ENCODE peak calls at places on chromosomes 5 and 9, in seven cellular contexts. One of them, this sample, is unnamed.

GRCh38 chr5:40383719-40384651 is 295.7 kb upstream of the PTGER4 start:
- DNase-seq in right atrium auricular region: no peak
- DNase-seq in HAP-1: no peak
- DNase-seq in neural progenitor cell: no peak
- DNase-seq in thyroid gland: no peak
- DNase-seq in A673: no peak
- DNase-seq in IMR-90: peak; percentile 87
- DNase-seq in this sample: no peak

GRCh38 chr9:137148661-137149060 is 9.7 kb downstream of the GRIN1 start:
- DNase-seq in right atrium auricular region: no peak
- DNase-seq in HAP-1: no peak
- DNase-seq in neural progenitor cell: no peak
- DNase-seq in thyroid gland: no peak
- DNase-seq in A673: no peak
- DNase-seq in IMR-90: no peak
- DNase-seq in this sample: no peak

GRCh38 chr9:14326264-14326826 is 12.4 kb upstream of the NFIB start:
- DNase-seq in right atrium auricular region: no peak
- DNase-seq in HAP-1: no peak
- DNase-seq in neural progenitor cell: no peak
- DNase-seq in thyroid gland: no peak
- DNase-seq in A673: no peak
- DNase-seq in IMR-90: peak; percentile 74
- DNase-seq in this sample: no peak

GRCh38 chr5:174323878-174324281 is 278.4 kb downstream of the NSG2 start:
- DNase-seq in right atrium auricular region: no peak
- DNase-seq in HAP-1: no peak
- DNase-seq in neural progenitor cell: peak; percentile 89
- DNase-seq in thyroid gland: peak; percentile 89
- DNase-seq in A673: peak; percentile 28
- DNase-seq in IMR-90: peak; percentile 58
- DNase-seq in this sample: peak; percentile 58

GRCh38 chr5:81524015-81524414 is 130.1 kb upstream of the ACOT12 start:
- DNase-seq in right atrium auricular region: no peak
- DNase-seq in HAP-1: no peak
- DNase-seq in neural progenitor cell: peak; percentile 60
- DNase-seq in thyroid gland: no peak
- DNase-seq in A673: no peak
- DNase-seq in IMR-90: no peak
- DNase-seq in this sample: no peak

GRCh38 chr5:134503937-134504437 is 21.5 kb upstream of the JADE2 start:
- DNase-seq in right atrium auricular region: no peak
- DNase-seq in HAP-1: no peak
- DNase-seq in neural progenitor cell: no peak
- DNase-seq in thyroid gland: no peak
- DNase-seq in A673: peak; percentile 34
- DNase-seq in IMR-90: peak; percentile 60
- DNase-seq in this sample: no peak

GRCh38 chr5:178382689-178383276 is 150.2 kb upstream of the PHYKPL start:
- DNase-seq in right atrium auricular region: no peak
- DNase-seq in HAP-1: no peak
- DNase-seq in neural progenitor cell: no peak
- DNase-seq in thyroid gland: peak; percentile 97
- DNase-seq in A673: no peak
- DNase-seq in IMR-90: no peak
- DNase-seq in this sample: no peak

GRCh38 chr9:89777544-89777943 is 172.7 kb downstream of the GADD45G start:
- DNase-seq in right atrium auricular region: no peak
- DNase-seq in HAP-1: no peak
- DNase-seq in neural progenitor cell: no peak
- DNase-seq in thyroid gland: no peak
- DNase-seq in A673: no peak
- DNase-seq in IMR-90: no peak
- DNase-seq in this sample: no peak

GRCh38 chr5:169831331-169831730 is 149.0 kb downstream of the INSYN2B start:
- DNase-seq in right atrium auricular region: no peak
- DNase-seq in HAP-1: no peak
- DNase-seq in neural progenitor cell: no peak
- DNase-seq in thyroid gland: no peak
- DNase-seq in A673: no peak
- DNase-seq in IMR-90: peak; percentile 27
- DNase-seq in this sample: no peak

GRCh38 chr5:33195431-33196128 is 245.2 kb upstream of the TARS1 start:
- DNase-seq in right atrium auricular region: no peak
- DNase-seq in HAP-1: no peak
- DNase-seq in neural progenitor cell: no peak
- DNase-seq in thyroid gland: no peak
- DNase-seq in A673: no peak
- DNase-seq in IMR-90: peak; percentile 63
- DNase-seq in this sample: peak; percentile 53

GRCh38 chr5:72525816-72526215 is 18.6 kb upstream of the ZNF366 start:
- DNase-seq in right atrium auricular region: no peak
- DNase-seq in HAP-1: no peak
- DNase-seq in neural progenitor cell: no peak
- DNase-seq in thyroid gland: no peak
- DNase-seq in A673: no peak
- DNase-seq in IMR-90: peak; percentile 77
- DNase-seq in this sample: no peak

GRCh38 chr9:104780796-104781395 is 17.0 kb downstream of the NIPSNAP3B start:
- DNase-seq in right atrium auricular region: no peak
- DNase-seq in HAP-1: peak; percentile 39
- DNase-seq in neural progenitor cell: no peak
- DNase-seq in thyroid gland: no peak
- DNase-seq in A673: peak; percentile 44
- DNase-seq in IMR-90: peak; percentile 32
- DNase-seq in this sample: no peak

GRCh38 chr9:124297553-124297905 is 39.8 kb downstream of the NEK6 start:
- DNase-seq in right atrium auricular region: peak; percentile 91
- DNase-seq in HAP-1: no peak
- DNase-seq in neural progenitor cell: peak; percentile 65
- DNase-seq in thyroid gland: peak; percentile 91
- DNase-seq in A673: no peak
- DNase-seq in IMR-90: peak; percentile 96
- DNase-seq in this sample: no peak

GRCh38 chr9:78188594-78188993 is 47.3 kb upstream of the CEP78 start:
- DNase-seq in right atrium auricular region: no peak
- DNase-seq in HAP-1: peak; percentile 74
- DNase-seq in neural progenitor cell: no peak
- DNase-seq in thyroid gland: peak; percentile 27
- DNase-seq in A673: no peak
- DNase-seq in IMR-90: no peak
- DNase-seq in this sample: no peak

GRCh38 chr9:112188884-112189283 is 13.8 kb upstream of the SUSD1 start:
- DNase-seq in right atrium auricular region: no peak
- DNase-seq in HAP-1: no peak
- DNase-seq in neural progenitor cell: no peak
- DNase-seq in thyroid gland: no peak
- DNase-seq in A673: no peak
- DNase-seq in IMR-90: no peak
- DNase-seq in this sample: no peak

GRCh38 chr5:152532714-152533113 is 127.6 kb upstream of the NMUR2 start:
- DNase-seq in right atrium auricular region: no peak
- DNase-seq in HAP-1: peak; percentile 29
- DNase-seq in neural progenitor cell: peak; percentile 81
- DNase-seq in thyroid gland: no peak
- DNase-seq in A673: peak; percentile 62
- DNase-seq in IMR-90: peak; percentile 56
- DNase-seq in this sample: peak; percentile 77

GRCh38 chr5:139765409-139766217 is 30.0 kb upstream of the PSD2 start:
- DNase-seq in right atrium auricular region: no peak
- DNase-seq in HAP-1: peak; percentile 56
- DNase-seq in neural progenitor cell: peak; percentile 92
- DNase-seq in thyroid gland: peak; percentile 68
- DNase-seq in A673: peak; percentile 81
- DNase-seq in IMR-90: peak; percentile 57
- DNase-seq in this sample: peak; percentile 80

GRCh38 chr9:37197158-37198033 is 77.0 kb downstream of the ZCCHC7 start:
- DNase-seq in right atrium auricular region: no peak
- DNase-seq in HAP-1: no peak
- DNase-seq in neural progenitor cell: peak; percentile 76
- DNase-seq in thyroid gland: no peak
- DNase-seq in A673: peak; percentile 71
- DNase-seq in IMR-90: peak; percentile 77
- DNase-seq in this sample: peak; percentile 62

GRCh38 chr5:1172670-1173404 is 28.6 kb upstream of the SLC6A19 start:
- DNase-seq in right atrium auricular region: no peak
- DNase-seq in HAP-1: no peak
- DNase-seq in neural progenitor cell: no peak
- DNase-seq in thyroid gland: no peak
- DNase-seq in A673: peak; percentile 35
- DNase-seq in IMR-90: no peak
- DNase-seq in this sample: no peak

GRCh38 chr5:116360008-116360853 is 214.4 kb downstream of the SEMA6A start:
- DNase-seq in right atrium auricular region: no peak
- DNase-seq in HAP-1: no peak
- DNase-seq in neural progenitor cell: no peak
- DNase-seq in thyroid gland: peak; percentile 88
- DNase-seq in A673: peak; percentile 12
- DNase-seq in IMR-90: no peak
- DNase-seq in this sample: no peak

GRCh38 chr5:75335952-75336624 is 932 bp upstream of the HMGCR start:
- DNase-seq in right atrium auricular region: no peak
- DNase-seq in HAP-1: peak; percentile 84
- DNase-seq in neural progenitor cell: no peak
- DNase-seq in thyroid gland: peak; percentile 52
- DNase-seq in A673: peak; percentile 88
- DNase-seq in IMR-90: peak; percentile 88
- DNase-seq in this sample: peak; percentile 89

GRCh38 chr5:157295247-157295646 is 29.3 kb downstream of the CYFIP2 start:
- DNase-seq in right atrium auricular region: no peak
- DNase-seq in HAP-1: no peak
- DNase-seq in neural progenitor cell: no peak
- DNase-seq in thyroid gland: no peak
- DNase-seq in A673: no peak
- DNase-seq in IMR-90: no peak
- DNase-seq in this sample: no peak
- H3K36me3 ChIP-seq in right atrium auricular region: no peaks in the 10 kb centered on the region
- H3K36me3 ChIP-seq in HAP-1: peaks cover 11% of the 10 kb centered on the region
- H3K36me3 ChIP-seq in neural progenitor cell: no peaks in the 10 kb centered on the region
- H3K36me3 ChIP-seq in thyroid gland: no peaks in the 10 kb centered on the region
- H3K36me3 ChIP-seq in A673: no peaks in the 10 kb centered on the region
- H3K36me3 ChIP-seq in IMR-90: no peaks in the 10 kb centered on the region
- H3K36me3 ChIP-seq in this sample: peaks cover 30% of the 10 kb centered on the region

GRCh38 chr9:92293452-92294296 is at the start of gene IARS1:
- DNase-seq in right atrium auricular region: peak; percentile 100
- DNase-seq in HAP-1: peak; percentile 91
- DNase-seq in neural progenitor cell: peak; percentile 97
- DNase-seq in thyroid gland: peak; percentile 97
- DNase-seq in A673: peak; percentile 99
- DNase-seq in IMR-90: peak; percentile 98
- DNase-seq in this sample: peak; percentile 99
- H3K36me3 ChIP-seq in right atrium auricular region: peaks cover 19% of the 10 kb centered on the region
- H3K36me3 ChIP-seq in HAP-1: peaks cover 50% of the 10 kb centered on the region
- H3K36me3 ChIP-seq in neural progenitor cell: no peaks in the 10 kb centered on the region
- H3K36me3 ChIP-seq in thyroid gland: peaks cover 12% of the 10 kb centered on the region
- H3K36me3 ChIP-seq in A673: peaks cover 55% of the 10 kb centered on the region
- H3K36me3 ChIP-seq in IMR-90: peaks cover 5% of the 10 kb centered on the region
- H3K36me3 ChIP-seq in this sample: peaks cover 15% of the 10 kb centered on the region

DNA sequence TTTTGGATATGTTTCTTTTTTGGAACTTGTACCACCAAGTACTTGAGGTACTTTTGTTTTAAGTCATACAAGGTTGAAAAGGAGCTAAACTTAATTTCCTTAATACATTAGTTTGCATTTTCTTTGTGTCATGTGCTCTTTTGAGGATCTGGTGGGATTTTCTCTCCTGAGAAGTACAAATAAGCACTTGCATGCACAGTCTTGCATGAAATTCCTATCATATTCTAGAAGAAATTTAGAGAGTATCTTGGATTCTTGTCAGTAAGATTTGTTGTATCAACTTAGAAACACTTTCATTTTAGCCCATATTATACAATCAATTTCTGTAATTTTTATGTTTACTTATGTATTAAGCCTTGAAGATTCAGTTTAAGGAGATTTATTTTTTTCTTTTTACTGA is 64.9 kb downstream of the CCNH start:
- DNase-seq in right atrium auricular region: no peak
- DNase-seq in HAP-1: no peak
- DNase-seq in neural progenitor cell: no peak
- DNase-seq in thyroid gland: no peak
- DNase-seq in A673: no peak
- DNase-seq in IMR-90: peak; percentile 16
- DNase-seq in this sample: no peak
- H3K36me3 ChIP-seq in right atrium auricular region: peaks cover 7% of the 10 kb centered on the region
- H3K36me3 ChIP-seq in HAP-1: peaks cover 7% of the 10 kb centered on the region
- H3K36me3 ChIP-seq in neural progenitor cell: peaks cover 15% of the 10 kb centered on the region
- H3K36me3 ChIP-seq in thyroid gland: no peaks in the 10 kb centered on the region
- H3K36me3 ChIP-seq in A673: peaks cover 18% of the 10 kb centered on the region
- H3K36me3 ChIP-seq in IMR-90: peaks cover 6% of the 10 kb centered on the region
- H3K36me3 ChIP-seq in this sample: peaks cover 22% of the 10 kb centered on the region

GRCh38 chr5:148426514-148426913 is 42.8 kb downstream of the FBXO38 start:
- DNase-seq in right atrium auricular region: no peak
- DNase-seq in HAP-1: no peak
- DNase-seq in neural progenitor cell: no peak
- DNase-seq in thyroid gland: no peak
- DNase-seq in A673: no peak
- DNase-seq in IMR-90: no peak
- DNase-seq in this sample: no peak

GRCh38 chr5:148421661-148422060 is 37.9 kb downstream of the FBXO38 start:
- DNase-seq in right atrium auricular region: no peak
- DNase-seq in HAP-1: no peak
- DNase-seq in neural progenitor cell: no peak
- DNase-seq in thyroid gland: no peak
- DNase-seq in A673: no peak
- DNase-seq in IMR-90: no peak
- DNase-seq in this sample: no peak

GRCh38 chr5:148428825-148429224 is 45.1 kb downstream of the FBXO38 start:
- DNase-seq in right atrium auricular region: no peak
- DNase-seq in HAP-1: no peak
- DNase-seq in neural progenitor cell: no peak
- DNase-seq in thyroid gland: no peak
- DNase-seq in A673: no peak
- DNase-seq in IMR-90: no peak
- DNase-seq in this sample: no peak

GRCh38 chr5:148425808-148426207 is 42.0 kb downstream of the FBXO38 start:
- DNase-seq in right atrium auricular region: no peak
- DNase-seq in HAP-1: no peak
- DNase-seq in neural progenitor cell: no peak
- DNase-seq in thyroid gland: no peak
- DNase-seq in A673: no peak
- DNase-seq in IMR-90: no peak
- DNase-seq in this sample: no peak

DNA sequence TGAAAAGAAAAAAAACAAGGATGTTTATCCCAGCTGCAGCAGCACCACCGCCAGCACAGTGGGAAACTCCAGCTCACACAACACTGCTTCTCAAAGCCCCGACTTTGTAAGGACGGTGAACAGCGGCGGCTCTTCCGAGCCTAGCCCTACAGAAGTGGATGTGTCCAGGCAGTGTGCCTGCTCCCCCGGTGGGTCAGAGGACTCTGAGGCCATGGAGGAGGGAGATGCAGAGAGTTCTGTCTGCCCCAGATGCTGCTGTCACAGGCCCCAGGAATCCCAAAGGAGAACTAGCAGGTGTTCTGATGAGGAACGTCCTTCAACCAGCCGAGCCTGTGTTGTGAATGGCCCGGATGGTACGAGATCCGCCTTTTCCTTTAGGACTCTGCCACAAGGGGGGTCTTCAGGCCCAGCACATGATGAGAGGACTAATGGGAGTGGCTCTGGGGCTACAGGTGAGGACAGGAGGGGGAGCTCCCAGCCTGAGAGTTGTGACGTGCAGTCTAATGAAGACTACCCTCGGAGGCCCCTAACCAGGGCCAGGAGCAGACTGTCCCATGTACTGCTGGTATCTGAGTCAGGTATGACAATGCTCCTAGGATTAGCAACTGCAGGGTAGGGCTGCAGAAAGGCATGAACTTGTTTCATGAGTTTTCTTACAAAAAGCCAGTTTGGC is 43.7 kb downstream of the FBXO38 start:
- DNase-seq in right atrium auricular region: no peak
- DNase-seq in HAP-1: no peak
- DNase-seq in neural progenitor cell: no peak
- DNase-seq in thyroid gland: no peak
- DNase-seq in A673: no peak
- DNase-seq in IMR-90: no peak
- DNase-seq in this sample: no peak
- H3K36me3 ChIP-seq in right atrium auricular region: peaks cover 56% of the 10 kb centered on the region
- H3K36me3 ChIP-seq in HAP-1: peaks cover 72% of the 10 kb centered on the region
- H3K36me3 ChIP-seq in neural progenitor cell: peaks cover 11% of the 10 kb centered on the region
- H3K36me3 ChIP-seq in thyroid gland: peaks cover 42% of the 10 kb centered on the region
- H3K36me3 ChIP-seq in A673: peaks cover 48% of the 10 kb centered on the region
- H3K36me3 ChIP-seq in IMR-90: peaks cover 38% of the 10 kb centered on the region
- H3K36me3 ChIP-seq in this sample: peaks cover 63% of the 10 kb centered on the region